ENCODE peak calls at places on chromosomes 5 and 9, in ten cellular contexts. T is DND-41; P is T-helper 17 cell; L is effector memory CD4-positive, alpha-beta T cell; V is SJSA1; M is OCI-LY7; N is small intestine; A is Panc1; W is A549; Q is mucosa of descending colon. J is an unnamed sample. For H3K9me3, the result is how much of the 10 kb centered on the place peaks cover.

GRCh38 chr9:130995399-130995941 is 13.5 kb upstream of the LAMC3 start:
- DNase-seq in A (no peak), M (peak), N (no peak), L (no peak), T (peak), P (no peak), W (peak), V (no peak), Q (peak), J (no peak)

GRCh38 chr5:84168841-84169240 is 215.8 kb downstream of the EDIL3 start:
- DNase-seq in N (no peak), W (no peak), L (no peak), A (no peak), M (no peak), P (no peak), Q (no peak), V (no peak), T (no peak), J (no peak)

GRCh38 chr5:93519737-93520136 is 61.3 kb downstream of the NR2F1-AS1 start:
- DNase-seq in A (no peak), N (no peak), W (no peak), L (no peak), T (no peak), M (no peak), P (no peak), Q (no peak), V (peak), J (no peak)

GRCh38 chr5:1510631-1511030 is 13.1 kb downstream of the LPCAT1 start:
- DNase-seq in A (no peak), L (no peak), N (no peak), Q (peak), W (no peak), P (peak), V (no peak), M (no peak), T (peak), J (no peak)

GRCh38 chr9:105539452-105539851 is 18.5 kb upstream of the FKTN start:
- DNase-seq in T (no peak), M (peak), L (no peak), A (no peak), V (no peak), P (no peak), N (no peak), Q (no peak), W (no peak), J (no peak)

GRCh38 chr9:76321185-76321828 is 72.9 kb downstream of the RFK start:
- DNase-seq in P (no peak), M (no peak), V (peak), L (no peak), W (peak), A (no peak), N (no peak), Q (no peak), T (no peak), J (no peak)

GRCh38 chr9:131697097-131697496 is 42.8 kb downstream of the RAPGEF1 start:
- DNase-seq in T (no peak), P (no peak), A (no peak), M (no peak), Q (no peak), V (no peak), L (no peak), W (no peak), N (no peak), J (no peak)

GRCh38 chr5:77452351-77452750 is 39.8 kb downstream of the WDR41 start:
- DNase-seq in P (no peak), L (no peak), N (no peak), V (no peak), Q (no peak), W (no peak), T (no peak), M (no peak), A (no peak), J (no peak)

GRCh38 chr5:177389368-177390169 is 5.3 kb downstream of the SLC34A1 start:
- DNase-seq in V (peak), N (peak), W (no peak), T (no peak), P (peak), M (peak), A (no peak), L (peak), Q (peak), J (peak)

GRCh38 chr9:24698864-24699518 is 153.3 kb upstream of the IZUMO3 start:
- DNase-seq in W (no peak), A (no peak), Q (no peak), L (no peak), T (no peak), P (no peak), V (no peak), N (no peak), M (peak), J (no peak)

GRCh38 chr9:88388886-88389617 is 808 bp downstream of the SPIN1 start:
- DNase-seq in P (no peak), T (peak), W (peak), L (no peak), M (peak), Q (peak), N (peak), V (peak), A (no peak), J (peak)

GRCh38 chr5:180494510-180495181 is 467 bp downstream of the CNOT6 start:
- DNase-seq in A (no peak), N (peak), W (peak), V (peak), T (peak), P (peak), L (peak), Q (peak), M (peak), J (no peak)

GRCh38 chr5:116579139-116579538 is 4.5 kb upstream of the SEMA6A start:
- DNase-seq in A (no peak), Q (no peak), V (no peak), W (no peak), L (no peak), P (no peak), M (no peak), N (no peak), T (no peak), J (no peak)

GRCh38 chr9:122445155-122445749 is 32.5 kb downstream of the OR1J1 start:
- DNase-seq in W (no peak), V (peak), L (no peak), A (no peak), N (no peak), Q (no peak), M (no peak), T (no peak), P (no peak), J (no peak)

GRCh38 chr9:95629585-95629984 is 112.8 kb upstream of the PTCH1 start:
- DNase-seq in N (no peak), L (no peak), T (no peak), M (no peak), A (no peak), V (no peak), W (no peak), Q (no peak), P (no peak), J (no peak)

GRCh38 chr5:173331956-173332479 is 3.8 kb upstream of the STC2 start:
- DNase-seq in V (peak), N (peak), T (peak), Q (peak), W (peak), M (peak), L (peak), A (no peak), P (peak), J (peak)

GRCh38 chr9:136927343-136928261 is 16.9 kb downstream of the FBXW5 start:
- DNase-seq in M (no peak), A (no peak), N (no peak), L (no peak), T (no peak), P (no peak), Q (no peak), V (no peak), W (no peak), J (no peak)

GRCh38 chr5:95915999-95916686 is 45.5 kb downstream of the ELL2 start:
- DNase-seq in T (peak), W (no peak), P (no peak), V (no peak), M (no peak), A (no peak), N (no peak), Q (no peak), L (no peak), J (no peak)

GRCh38 chr9:112997236-112997941 is 14.6 kb downstream of the ZNF883 start:
- DNase-seq in V (no peak), M (no peak), W (no peak), T (no peak), L (no peak), Q (no peak), P (no peak), A (no peak), N (no peak), J (no peak)
- H3K9me3 ChIP-seq in V (under half), M (under half), W (half or more), T (under half), L (under half), Q (half or more), P (under half), A (under half), N (under half), J (under half)

DNA sequence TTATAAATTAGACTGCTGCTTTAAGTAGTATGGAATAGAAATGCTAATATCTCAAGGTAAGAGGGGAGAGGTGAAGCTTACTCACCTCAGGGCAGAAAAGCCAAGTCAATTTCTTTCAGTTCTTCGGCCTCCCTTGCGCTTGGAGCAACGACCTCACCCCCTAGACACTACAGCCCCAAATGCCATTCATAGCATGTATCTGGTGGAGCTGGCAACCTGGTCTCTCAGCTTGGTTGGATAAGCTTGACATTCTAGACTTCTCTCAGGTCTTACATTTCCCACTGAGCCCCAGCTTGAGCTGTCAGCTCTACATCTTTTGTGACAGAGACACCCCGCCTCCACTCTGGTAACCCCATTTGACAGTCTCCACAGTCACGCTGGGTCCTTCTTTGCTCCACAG is 154.9 kb downstream of the ZNF608 start:
- DNase-seq in T (no peak), Q (no peak), L (no peak), A (no peak), V (no peak), P (no peak), M (no peak), W (no peak), N (no peak), J (no peak)
- H3K9me3 ChIP-seq in T (under half), Q (under half), L (under half), A (under half), V (under half), P (under half), M (under half), W (under half), N (under half), J (under half)

GRCh38 chr5:150905312-150905683 is 518 bp upstream of the ZNF300 start:
- DNase-seq in T (no peak), A (no peak), M (no peak), W (no peak), Q (no peak), P (no peak), V (no peak), N (no peak), L (no peak), J (no peak)
- H3K9me3 ChIP-seq in T (under half), A (under half), M (under half), W (half or more), Q (half or more), P (under half), V (under half), N (under half), L (under half), J (under half)

GRCh38 chr5:178703015-178703414 is 27.4 kb downstream of the ZNF354A start:
- DNase-seq in T (no peak), N (no peak), L (no peak), W (no peak), M (no peak), Q (no peak), V (no peak), A (no peak), P (no peak), J (no peak)
- H3K9me3 ChIP-seq in T (under half), N (under half), L (under half), W (under half), M (under half), Q (half or more), V (under half), A (under half), P (under half), J (under half)

GRCh38 chr9:61670616-61671015 is 480.8 kb downstream of the SPATA31A7 start:
- DNase-seq in T (no peak), M (no peak), P (no peak), Q (no peak), L (no peak), A (no peak), N (no peak), V (no peak), W (no peak), J (no peak)
- H3K9me3 ChIP-seq in T (under half), M (under half), P (under half), Q (half or more), L (under half), A (under half), N (under half), V (under half), W (under half), J (under half)

GRCh38 chr9:135644631-135645218 is 5.4 kb upstream of the GLT6D1 start:
- DNase-seq in M (no peak), Q (no peak), T (no peak), L (no peak), W (no peak), V (no peak), N (no peak), A (no peak), P (no peak), J (no peak)

GRCh38 chr9:135647897-135648296 is 8.6 kb upstream of the GLT6D1 start:
- DNase-seq in Q (no peak), L (no peak), V (no peak), M (peak), A (no peak), P (no peak), T (no peak), W (no peak), N (no peak), J (no peak)

GRCh38 chr9:135650408-135650807 is 11.1 kb upstream of the GLT6D1 start:
- DNase-seq in W (no peak), P (no peak), A (no peak), L (no peak), M (no peak), V (no peak), Q (no peak), N (no peak), T (no peak), J (no peak)

GRCh38 chr9:135648494-135649410 is 9.4 kb upstream of the GLT6D1 start:
- DNase-seq in V (no peak), L (no peak), W (no peak), M (no peak), P (no peak), Q (no peak), A (no peak), N (no peak), T (no peak), J (no peak)

DNA sequence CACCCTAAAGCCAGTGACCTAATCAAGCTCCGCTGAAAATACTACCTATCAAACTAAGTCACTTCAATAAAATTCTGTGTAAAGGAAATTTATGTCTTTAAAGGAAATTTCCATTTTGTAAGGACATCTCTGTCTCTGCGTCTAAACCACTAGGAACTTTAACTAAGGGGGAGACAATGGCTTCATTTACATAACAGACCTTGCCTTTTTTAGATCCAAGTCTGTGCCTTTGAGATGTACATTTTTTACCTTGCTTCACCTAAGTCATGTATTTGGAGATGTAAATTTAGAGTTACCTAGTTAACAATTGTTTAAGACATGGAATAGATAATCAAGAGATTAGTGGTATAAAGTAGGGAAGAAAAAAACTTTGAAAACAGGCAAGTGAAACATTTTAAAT is 10.2 kb upstream of the GLT6D1 start:
- DNase-seq in N (no peak), Q (no peak), W (no peak), L (no peak), T (no peak), V (no peak), P (no peak), A (no peak), M (no peak), J (no peak)
- H3K9me3 ChIP-seq in N (under half), Q (under half), W (half or more), L (under half), T (under half), V (under half), P (under half), A (under half), M (under half), J (under half)